ENCODE peak calls at places on chromosomes 1 and 21, in nine cellular contexts. U is K562; Q is aorta; T is tibial nerve; G is CD8-positive, alpha-beta T cell; M is colonic mucosa; L is psoas muscle; W is SK-N-SH; H is HAP-1. A is an unnamed sample. For H3K4me1, the result is how much of the 10 kb centered on the place peaks cover.

GRCh38 chr1:159088050-159088449 is 11.5 kb upstream of the AIM2 start:
- DNase-seq in U (no peak), L (no peak), H (no peak), T (no peak), W (no peak), M (no peak), G (no peak), Q (no peak), A (no peak)

GRCh38 chr1:181588631-181589030 is 105.3 kb downstream of the CACNA1E start:
- DNase-seq in H (no peak), G (no peak), M (no peak), L (no peak), Q (no peak), T (no peak), W (no peak), U (no peak), A (no peak)

GRCh38 chr1:183226963-183227362 is 40.9 kb downstream of the LAMC2 start:
- DNase-seq in T (no peak), Q (no peak), U (no peak), M (no peak), W (no peak), L (no peak), H (no peak), G (no peak), A (no peak)

GRCh38 chr1:45340816-45341215 is 576 bp upstream of the MUTYH start:
- DNase-seq in T (no peak), M (no peak), U (peak), W (peak), L (no peak), H (no peak), Q (no peak), G (no peak), A (peak)

GRCh38 chr1:30745156-30745833 is 12.3 kb downstream of the LAPTM5 start:
- DNase-seq in Q (no peak), U (no peak), M (no peak), T (no peak), L (no peak), G (no peak), H (no peak), W (no peak), A (no peak)

GRCh38 chr1:93681095-93681548 is 515 bp downstream of the BCAR3 start:
- DNase-seq in L (no peak), U (no peak), Q (peak), H (no peak), T (no peak), W (peak), G (no peak), M (no peak), A (no peak)

GRCh38 chr1:89781494-89782126 is 39.2 kb upstream of the LRRC8D start:
- DNase-seq in L (no peak), W (no peak), U (no peak), M (no peak), G (peak), Q (no peak), T (no peak), H (no peak), A (no peak)

GRCh38 chr1:2986549-2987305 is 34.5 kb upstream of the ACTRT2 start:
- DNase-seq in W (no peak), Q (no peak), L (no peak), G (no peak), H (no peak), T (no peak), U (no peak), M (no peak), A (no peak)

GRCh38 chr1:74731399-74732052 is 1.3 kb downstream of the CRYZ start:
- DNase-seq in T (no peak), L (no peak), Q (no peak), M (no peak), W (no peak), G (no peak), H (no peak), U (peak), A (no peak)

GRCh38 chr1:205438213-205439158 is 16.6 kb upstream of the LEMD1 start:
- DNase-seq in Q (peak), T (peak), M (peak), G (no peak), W (peak), L (peak), H (peak), U (peak), A (peak)

GRCh38 chr1:148362141-148362929 is 120.8 kb downstream of the PPIAL4G start:
- DNase-seq in U (no peak), W (no peak), M (peak), G (no peak), Q (no peak), T (no peak), H (no peak), L (no peak), A (peak)

GRCh38 chr1:86912501-86912900 is 1.4 kb downstream of the SELENOF start:
- DNase-seq in Q (no peak), H (no peak), W (no peak), U (no peak), M (no peak), T (no peak), G (no peak), L (no peak), A (no peak)

GRCh38 chr1:30403061-30403645 is 320.2 kb downstream of the MATN1 start:
- DNase-seq in Q (peak), H (no peak), W (no peak), L (no peak), U (no peak), M (no peak), G (no peak), T (no peak), A (no peak)

GRCh38 chr21:32452641-32453040 is 40.1 kb downstream of the EVA1C start:
- DNase-seq in M (no peak), T (no peak), H (no peak), L (no peak), Q (no peak), U (no peak), G (no peak), W (no peak), A (no peak)

GRCh38 chr1:145983959-145984830 is 12.2 kb downstream of the TXNIP start:
- DNase-seq in M (no peak), G (no peak), U (no peak), L (peak), H (no peak), W (no peak), T (no peak), Q (no peak), A (no peak)

GRCh38 chr1:198298653-198299052 is 141.9 kb downstream of the NEK7 start:
- DNase-seq in T (no peak), W (peak), L (no peak), H (peak), U (no peak), G (no peak), M (no peak), Q (no peak), A (peak)

GRCh38 chr1:208190784-208191183 is 53.4 kb downstream of the PLXNA2 start:
- DNase-seq in M (no peak), W (no peak), H (no peak), Q (no peak), U (no peak), L (no peak), T (no peak), G (no peak), A (peak)

GRCh38 chr1:160997323-160998038 is 23.5 kb downstream of the F11R start:
- DNase-seq in G (peak), Q (peak), H (no peak), M (peak), L (peak), W (peak), T (peak), U (peak), A (peak)

GRCh38 chr1:147892731-147893214 is 9.8 kb upstream of the GJA8 start:
- DNase-seq in H (peak), U (peak), W (peak), M (peak), G (no peak), T (peak), Q (no peak), L (no peak), A (peak)

GRCh38 chr1:158793604-158794003 is 12.6 kb upstream of the OR6N2 start:
- DNase-seq in M (no peak), Q (no peak), U (no peak), T (no peak), W (no peak), H (no peak), G (no peak), L (no peak), A (peak)

GRCh38 chr1:30789388-30790255 is 32.0 kb upstream of the LAPTM5 start:
- DNase-seq in H (no peak), M (no peak), W (no peak), G (no peak), U (no peak), Q (peak), L (no peak), T (no peak), A (no peak)

GRCh38 chr21:44299458-44300261 is at the start of gene PFKL:
- DNase-seq in U (peak), M (peak), L (peak), H (peak), G (peak), W (peak), Q (peak), T (peak), A (peak)

GRCh38 chr1:24416666-24417391 is 1.2 kb downstream of the NIPAL3 start:
- DNase-seq in G (peak), T (no peak), H (no peak), M (peak), L (no peak), U (peak), Q (no peak), W (no peak), A (peak)

GRCh38 chr1:24415334-24415909 is at the start of gene NIPAL3:
- DNase-seq in W (peak), T (peak), Q (peak), H (peak), G (peak), L (peak), U (peak), M (peak), A (peak)

GRCh38 chr1:24418898-24419628 is 3.5 kb downstream of the NIPAL3 start:
- DNase-seq in Q (no peak), L (no peak), W (no peak), U (peak), M (peak), H (peak), G (no peak), T (no peak), A (peak)

GRCh38 chr1:24415910-24416665 is 486 bp downstream of the NIPAL3 start:
- DNase-seq in U (peak), Q (no peak), G (no peak), L (no peak), T (no peak), M (peak), W (peak), H (no peak), A (peak)

GRCh38 chr1:24417681-24418080 is 2.1 kb downstream of the NIPAL3 start:
- DNase-seq in L (no peak), W (no peak), Q (no peak), G (no peak), H (no peak), U (no peak), T (no peak), M (no peak), A (no peak)
- H3K4me1 ChIP-seq in L (under half), W (under half), Q (under half), G (under half), H (under half), U (half or more), T (under half), M (under half), A (under half)

DNA sequence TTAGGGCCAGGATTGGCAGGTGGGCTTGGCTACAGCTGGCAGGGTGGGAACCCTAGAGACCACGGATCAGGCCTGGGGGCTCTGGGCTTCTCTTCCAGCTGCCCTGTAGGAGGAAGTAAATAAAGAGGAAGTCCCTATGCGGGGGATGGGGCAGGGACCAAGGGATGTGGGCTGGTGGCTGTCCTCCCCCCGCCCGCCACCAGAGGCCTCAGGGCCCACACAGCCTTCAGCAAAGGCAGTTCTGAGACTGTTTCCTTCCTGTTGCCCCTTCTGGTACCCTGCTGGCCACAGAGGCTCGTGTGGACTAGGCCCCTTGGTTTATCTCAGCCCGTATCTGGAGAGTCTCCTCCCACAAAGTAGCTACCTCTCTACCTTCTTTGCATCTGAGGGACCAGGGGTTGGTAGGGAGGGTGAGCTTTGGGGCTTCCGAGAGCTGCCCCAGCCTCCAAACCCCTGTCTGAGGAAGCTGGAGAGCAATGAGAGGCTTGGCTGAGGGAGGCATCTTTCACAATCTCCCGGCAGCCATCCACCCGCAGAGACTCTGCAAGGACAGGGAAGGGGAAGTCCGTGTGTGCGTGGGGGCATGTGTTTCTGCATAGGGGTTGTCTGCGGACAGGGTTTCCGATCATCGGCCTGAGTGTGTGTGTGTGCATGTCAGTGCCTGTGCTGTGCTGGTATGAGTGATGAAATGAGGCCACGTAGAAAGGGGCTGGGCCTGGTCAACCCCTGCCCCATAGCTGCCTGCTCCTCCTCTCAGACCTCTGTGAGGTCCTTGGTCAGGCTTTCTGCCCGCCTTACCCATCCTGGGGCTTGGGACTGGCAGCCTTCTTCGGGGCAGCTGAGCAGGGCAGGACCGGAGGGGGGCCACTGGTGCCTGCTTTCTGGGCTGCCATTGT is 12.5 kb downstream of the RPS6KA1 start:
- DNase-seq in W (peak), Q (peak), H (peak), M (peak), U (peak), L (peak), G (peak), T (peak), A (peak)
- H3K4me1 ChIP-seq in W (under half), Q (under half), H (under half), M (under half), U (under half), L (under half), G (half or more), T (under half), A (under half)

GRCh38 chr1:39105841-39106765 is 80.0 kb downstream of the NDUFS5 start:
- DNase-seq in W (peak), L (peak), Q (peak), T (peak), M (peak), H (peak), G (no peak), U (no peak), A (peak)

GRCh38 chr1:39106949-39107740 is 81.0 kb downstream of the NDUFS5 start:
- DNase-seq in G (no peak), T (no peak), H (peak), L (no peak), Q (no peak), U (no peak), M (no peak), W (no peak), A (peak)

GRCh38 chr1:39103321-39104157 is 77.4 kb downstream of the NDUFS5 start:
- DNase-seq in Q (no peak), L (no peak), U (no peak), M (no peak), W (no peak), H (no peak), G (no peak), T (no peak), A (no peak)

GRCh38 chr1:39104158-39105060 is 78.3 kb downstream of the NDUFS5 start:
- DNase-seq in H (no peak), U (no peak), T (no peak), W (no peak), L (peak), M (peak), Q (peak), G (no peak), A (peak)

GRCh38 chr1:39105061-39105840 is 79.1 kb downstream of the NDUFS5 start:
- DNase-seq in G (peak), Q (peak), T (no peak), L (peak), W (peak), M (peak), H (peak), U (peak), A (peak)
- H3K4me1 ChIP-seq in G (under half), Q (under half), T (under half), L (under half), W (under half), M (under half), H (under half), U (under half), A (under half)

DNA sequence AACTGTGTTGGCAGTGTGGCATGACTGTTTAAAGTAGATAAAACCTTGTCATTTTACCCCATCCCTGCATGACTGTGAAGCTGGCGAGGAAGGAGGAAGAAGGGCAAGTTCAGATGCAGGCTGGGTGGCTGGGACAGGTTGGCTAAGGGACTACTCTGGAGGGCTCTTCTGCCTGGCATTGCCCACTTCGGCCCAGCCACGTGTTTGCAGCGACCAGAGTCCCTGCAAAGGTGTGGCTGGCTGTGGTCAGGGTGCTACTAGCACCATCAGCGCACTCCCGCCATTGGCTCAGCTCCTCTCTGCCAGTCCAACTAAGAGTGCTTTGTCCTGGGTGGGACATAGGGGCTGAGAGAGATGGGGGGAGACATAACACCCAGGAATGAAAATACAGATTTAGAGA is 7.2 kb downstream of the C1orf115 start:
- DNase-seq in L (no peak), W (no peak), T (no peak), G (no peak), Q (no peak), U (no peak), H (no peak), M (no peak), A (no peak)
- H3K4me1 ChIP-seq in L (under half), W (under half), T (under half), G (under half), Q (under half), U (under half), H (under half), M (under half), A (under half)

GRCh38 chr21:38990424-38990794 is 184.7 kb downstream of the ETS2 start:
- DNase-seq in M (peak), G (no peak), Q (no peak), U (no peak), T (no peak), H (no peak), L (no peak), W (peak), A (peak)
- H3K4me1 ChIP-seq in M (under half), G (under half), Q (under half), U (under half), T (under half), H (under half), L (half or more), W (under half), A (under half)

GRCh38 chr21:34930971-34931370 is 118.1 kb downstream of the RUNX1 start:
- DNase-seq in T (no peak), W (no peak), G (no peak), M (no peak), Q (no peak), U (no peak), L (no peak), H (no peak), A (no peak)

GRCh38 chr21:34933609-34934345 is 115.3 kb downstream of the RUNX1 start:
- DNase-seq in U (no peak), W (no peak), G (peak), H (no peak), M (no peak), T (no peak), L (no peak), Q (no peak), A (no peak)

GRCh38 chr21:34934350-34934749 is 114.8 kb downstream of the RUNX1 start:
- DNase-seq in Q (no peak), G (no peak), U (no peak), L (no peak), H (no peak), T (no peak), W (no peak), M (no peak), A (no peak)

GRCh38 chr21:34935452-34935851 is 113.7 kb downstream of the RUNX1 start:
- DNase-seq in Q (no peak), U (no peak), L (no peak), M (no peak), H (no peak), T (no peak), G (no peak), W (no peak), A (no peak)

GRCh38 chr21:34932233-34932632 is 116.9 kb downstream of the RUNX1 start:
- DNase-seq in W (no peak), L (no peak), G (no peak), T (no peak), M (no peak), U (no peak), Q (no peak), H (no peak), A (no peak)
- H3K4me1 ChIP-seq in W (under half), L (under half), G (half or more), T (under half), M (under half), U (under half), Q (under half), H (under half), A (under half)

GRCh38 chr21:28479660-28480059 is 513.0 kb downstream of the LTN1 start:
- DNase-seq in H (no peak), L (no peak), G (no peak), U (no peak), Q (no peak), M (no peak), T (no peak), W (no peak), A (no peak)

DNA sequence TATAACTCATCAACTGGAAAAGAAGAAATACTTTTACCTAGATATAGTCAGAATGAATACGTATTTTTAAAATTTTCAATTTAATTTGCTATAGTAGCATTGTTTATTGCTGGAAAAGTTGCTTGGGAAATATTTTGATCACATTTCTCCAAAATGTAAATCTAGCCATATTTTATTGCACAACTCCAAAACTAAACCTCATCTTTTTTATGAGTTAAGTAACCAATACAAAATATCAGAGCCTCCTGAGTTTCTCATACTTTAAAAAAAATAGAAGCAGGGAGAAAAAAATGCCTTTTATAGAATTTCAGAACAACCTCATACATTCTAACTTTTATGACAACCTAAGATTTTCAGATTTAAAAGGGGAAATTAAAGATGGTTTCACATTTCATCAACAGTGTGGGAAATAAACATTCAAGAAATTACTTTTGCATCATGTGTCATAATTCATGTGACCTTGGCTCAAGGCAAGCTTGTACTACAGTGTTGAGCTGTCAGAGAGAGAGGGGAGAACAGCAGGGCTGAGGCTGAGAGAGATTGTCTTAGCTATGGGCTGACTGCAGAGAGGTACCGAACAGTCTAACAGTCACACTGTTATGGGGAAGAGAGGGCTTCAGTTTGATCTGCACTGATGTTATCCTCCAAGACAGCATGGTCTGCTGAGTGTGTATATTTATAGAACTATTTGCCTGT is 519.0 kb downstream of the LTN1 start:
- DNase-seq in W (no peak), G (no peak), T (no peak), M (no peak), U (no peak), L (no peak), Q (no peak), H (no peak), A (no peak)
- H3K4me1 ChIP-seq in W (under half), G (under half), T (under half), M (under half), U (under half), L (under half), Q (under half), H (under half), A (under half)

GRCh38 chr1:15953791-15954201 is 22.1 kb downstream of the ZBTB17 start:
- DNase-seq in T (no peak), M (no peak), U (no peak), L (no peak), G (no peak), H (peak), W (peak), Q (no peak), A (peak)
- H3K4me1 ChIP-seq in T (under half), M (under half), U (half or more), L (half or more), G (half or more), H (under half), W (half or more), Q (under half), A (under half)

GRCh38 chr1:14941865-14942264 is 211.7 kb upstream of the TMEM51 start:
- DNase-seq in W (no peak), U (no peak), H (no peak), L (peak), Q (no peak), T (no peak), M (no peak), G (no peak), A (no peak)
- H3K4me1 ChIP-seq in W (under half), U (under half), H (under half), L (under half), Q (under half), T (under half), M (under half), G (under half), A (under half)

A was measured in GM23338.